ENCODE peak calls at places on chromosomes 12 and 14, in nine cellular contexts. K is endothelial cell; U is AG20443; X is B cell; Y is NCI-H1092; Q is non-pigmented ciliary epithelial cell; C is activated CD4-positive, alpha-beta T cell treated with anti-CD3 and anti-CD28 coated beads for 4 hours; J is left cardiac atrium; Z is astrocyte of the spinal cord. R is an unnamed sample.

GRCh38 chr12:57766464-57767311 is at the start of gene CYP27B1:
- DNase-seq in K (no peak), U (no peak), X (peak; percentile 29), Y (no peak), Q (no peak), C (no peak), J (peak; percentile 49), Z (no peak), R (peak; percentile 32)

GRCh38 chr12:113473942-113474341 is 2.3 kb upstream of the LHX5 start:
- DNase-seq in K (no peak), U (no peak), X (no peak), Y (no peak), Q (no peak), C (no peak), J (no peak), Z (no peak), R (no peak)

GRCh38 chr12:45914090-45914489 is 76.3 kb downstream of the SCAF11 start:
- DNase-seq in K (no peak), U (peak; percentile 90), X (no peak), Y (no peak), Q (peak; percentile 63), C (no peak), J (no peak), Z (peak; percentile 76), R (peak; percentile 63)

GRCh38 chr12:109291531-109292341 is 17.3 kb downstream of the FOXN4 start:
- DNase-seq in K (peak; percentile 46), U (peak; percentile 77), X (no peak), Y (peak; percentile 93), Q (no peak), C (no peak), J (peak; percentile 73), Z (peak; percentile 24), R (peak; percentile 72)

GRCh38 chr12:89597770-89598169 is 71.9 kb upstream of the POC1B start:
- DNase-seq in K (no peak), U (no peak), X (no peak), Y (no peak), Q (no peak), C (no peak), J (no peak), Z (no peak), R (no peak)

GRCh38 chr12:31321565-31322228 is 4.3 kb downstream of the SINHCAF start:
- DNase-seq in K (no peak), U (no peak), X (no peak), Y (no peak), Q (no peak), C (no peak), J (no peak), Z (peak; percentile 41), R (no peak)

GRCh38 chr12:40261937-40262336 is 37.1 kb downstream of the LRRK2 start:
- DNase-seq in K (no peak), U (no peak), X (peak; percentile 32), Y (no peak), Q (no peak), C (no peak), J (no peak), Z (no peak), R (no peak)

GRCh38 chr14:50600849-50601248 is 40.9 kb downstream of the ATL1 start:
- DNase-seq in K (no peak), U (no peak), X (no peak), Y (no peak), Q (no peak), C (no peak), J (no peak), Z (no peak), R (no peak)

GRCh38 chr14:104955396-104955770 is 22.8 kb downstream of the AHNAK2 start:
- DNase-seq in K (no peak), U (no peak), X (no peak), Y (no peak), Q (no peak), C (no peak), J (peak; percentile 9), Z (no peak), R (no peak)

GRCh38 chr12:65640489-65640901 is 183.8 kb upstream of the HMGA2 start:
- DNase-seq in K (no peak), U (peak; percentile 20), X (no peak), Y (no peak), Q (no peak), C (no peak), J (no peak), Z (peak; percentile 89), R (no peak)

GRCh38 chr14:90603336-90603735 is 206.5 kb downstream of the CALM1 start:
- DNase-seq in K (no peak), U (no peak), X (no peak), Y (no peak), Q (no peak), C (no peak), J (no peak), Z (no peak), R (no peak)

GRCh38 chr12:123129651-123130050 is 21.2 kb downstream of the PITPNM2 start:
- DNase-seq in K (no peak), U (no peak), X (no peak), Y (no peak), Q (no peak), C (no peak), J (no peak), Z (no peak), R (no peak)

GRCh38 chr12:71503579-71504470 is 64.2 kb downstream of the LGR5 start:
- DNase-seq in K (no peak), U (no peak), X (peak; percentile 19), Y (no peak), Q (no peak), C (no peak), J (no peak), Z (no peak), R (no peak)

GRCh38 chr12:53599579-53599978 is 26.6 kb downstream of the ATF7 start:
- DNase-seq in K (no peak), U (no peak), X (no peak), Y (no peak), Q (no peak), C (no peak), J (no peak), Z (no peak), R (no peak)

GRCh38 chr14:59337151-59337611 is 128.0 kb downstream of the GPR135 start:
- DNase-seq in K (no peak), U (peak; percentile 43), X (no peak), Y (no peak), Q (no peak), C (no peak), J (peak; percentile 65), Z (peak; percentile 46), R (no peak)

GRCh38 chr12:16350682-16351081 is 3.2 kb downstream of the MGST1 start:
- DNase-seq in K (no peak), U (peak; percentile 68), X (no peak), Y (no peak), Q (peak; percentile 89), C (no peak), J (peak; percentile 42), Z (peak; percentile 94), R (peak; percentile 75)

GRCh38 chr12:77058740-77059139 is 6.6 kb downstream of the E2F7 start:
- DNase-seq in K (no peak), U (no peak), X (no peak), Y (no peak), Q (no peak), C (no peak), J (no peak), Z (peak; percentile 59), R (peak; percentile 19)

GRCh38 chr12:51429705-51430104 is 5.1 kb downstream of the SLC4A8 start:
- DNase-seq in K (no peak), U (no peak), X (peak; percentile 30), Y (no peak), Q (no peak), C (no peak), J (no peak), Z (no peak), R (no peak)

GRCh38 chr14:95489163-95489887 is 27.1 kb downstream of the SYNE3 start:
- DNase-seq in K (no peak), U (no peak), X (no peak), Y (no peak), Q (no peak), C (no peak), J (no peak), Z (peak; percentile 16), R (peak; percentile 74)

GRCh38 chr14:89746654-89747053 is 207.9 kb downstream of the EFCAB11 start:
- DNase-seq in K (no peak), U (no peak), X (no peak), Y (no peak), Q (no peak), C (no peak), J (no peak), Z (no peak), R (no peak)

GRCh38 chr14:69719501-69719951 is 47.4 kb upstream of the SRSF5 start:
- DNase-seq in K (peak; percentile 39), U (peak; percentile 87), X (no peak), Y (no peak), Q (peak; percentile 94), C (no peak), J (peak; percentile 71), Z (peak; percentile 93), R (peak; percentile 88)

GRCh38 chr14:67944605-67945004 is 125.0 kb downstream of the RAD51B start:
- DNase-seq in K (no peak), U (no peak), X (no peak), Y (no peak), Q (no peak), C (no peak), J (no peak), Z (peak; percentile 27), R (peak; percentile 7)

GRCh38 chr14:37834275-37834674 is 238.8 kb downstream of the TTC6 start:
- DNase-seq in K (no peak), U (no peak), X (no peak), Y (no peak), Q (no peak), C (no peak), J (no peak), Z (no peak), R (no peak)

GRCh38 chr14:60249321-60250251 is 565 bp downstream of the PPM1A start:
- DNase-seq in K (peak; percentile 79), U (peak; percentile 89), X (peak; percentile 83), Y (peak; percentile 76), Q (no peak), C (peak; percentile 65), J (peak; percentile 81), Z (peak; percentile 69), R (peak; percentile 68)

GRCh38 chr14:104886690-104887622 is 21.9 kb downstream of the CEP170B start:
- DNase-seq in K (peak; percentile 3), U (no peak), X (no peak), Y (no peak), Q (no peak), C (no peak), J (peak; percentile 20), Z (no peak), R (no peak)

GRCh38 chr12:131418884-131419283 is 292.0 kb upstream of the SFSWAP start:
- DNase-seq in K (no peak), U (no peak), X (no peak), Y (no peak), Q (no peak), C (no peak), J (no peak), Z (no peak), R (no peak)

GRCh38 chr14:104314251-104314941 is 176.0 kb downstream of the KIF26A start:
- DNase-seq in K (no peak), U (no peak), X (no peak), Y (no peak), Q (no peak), C (no peak), J (no peak), Z (no peak), R (no peak)

GRCh38 chr12:96882862-96883261 is 24.2 kb upstream of the NEDD1 start:
- DNase-seq in K (no peak), U (no peak), X (no peak), Y (no peak), Q (peak; percentile 74), C (no peak), J (no peak), Z (peak; percentile 74), R (no peak)

GRCh38 chr14:51576112-51576420 is 75.6 kb upstream of the FRMD6 start:
- DNase-seq in K (peak; percentile 8), U (peak; percentile 23), X (no peak), Y (no peak), Q (no peak), C (no peak), J (no peak), Z (peak; percentile 80), R (peak; percentile 55)

GRCh38 chr12:49953961-49954835 is 3.7 kb downstream of the AQP2 start:
- DNase-seq in K (no peak), U (no peak), X (no peak), Y (no peak), Q (no peak), C (no peak), J (no peak), Z (no peak), R (no peak)

GRCh38 chr12:1592444-1593231 is 1.7 kb downstream of the FBXL14 start:
- DNase-seq in K (peak; percentile 47), U (peak; percentile 52), X (peak; percentile 47), Y (no peak), Q (no peak), C (peak; percentile 62), J (peak; percentile 49), Z (peak; percentile 61), R (peak; percentile 70)

R was measured in RPMI7951.